ENCODE peak calls at places on chromosomes 4 and X, in seven cellular contexts. R, A, V, I, P, W and H are unnamed samples.

GRCh38 chr4:46323891-46324290 is 66.0 kb downstream of the GABRA2 start:
- DNase-seq in R (no peak), A (no peak), V (no peak), I (no peak), P (no peak), W (no peak), H (no peak)

GRCh38 chr4:38144029-38144428 is 183.8 kb downstream of the PTTG2 start:
- DNase-seq in R (no peak), A (no peak), V (no peak), I (peak), P (no peak), W (no peak), H (no peak)

GRCh38 chrX:109036624-109037023 is 300.3 kb upstream of the IRS4 start:
- DNase-seq in R (no peak), A (no peak), V (no peak), I (no peak), P (no peak), W (no peak), H (no peak)

GRCh38 chr4:147546341-147546740 is 65.4 kb downstream of the EDNRA start:
- DNase-seq in R (no peak), A (no peak), V (no peak), I (peak), P (peak), W (peak), H (peak)

GRCh38 chrX:41333744-41333993 is 293 bp upstream of the DDX3X start:
- DNase-seq in R (no peak), A (peak), V (no peak), I (peak), P (peak), W (peak), H (peak)

GRCh38 chrX:42519666-42520231 is 258.2 kb downstream of the PPP1R2C start:
- DNase-seq in R (no peak), A (no peak), V (no peak), I (peak), P (no peak), W (peak), H (peak)

GRCh38 chr4:145351922-145352321 is 129.7 kb upstream of the SMAD1 start:
- DNase-seq in R (no peak), A (no peak), V (no peak), I (no peak), P (no peak), W (no peak), H (no peak)

GRCh38 chrX:14564058-14564457 is 34.7 kb downstream of the GLRA2 start:
- DNase-seq in R (no peak), A (no peak), V (no peak), I (no peak), P (no peak), W (no peak), H (no peak)

GRCh38 chr4:177802149-177802548 is 359.9 kb upstream of the AGA start:
- DNase-seq in R (no peak), A (no peak), V (no peak), I (no peak), P (no peak), W (no peak), H (no peak)

GRCh38 chr4:67929447-67929846 is 33.8 kb downstream of the TMPRSS11A start:
- DNase-seq in R (no peak), A (no peak), V (no peak), I (peak), P (peak), W (no peak), H (peak)

GRCh38 chr4:164596318-164596878 is 157.5 kb upstream of the SMIM31 start:
- DNase-seq in R (no peak), A (no peak), V (peak), I (no peak), P (no peak), W (no peak), H (no peak)

GRCh38 chr4:171334549-171334948 is 478.7 kb upstream of the GALNTL6 start:
- DNase-seq in R (no peak), A (no peak), V (no peak), I (no peak), P (no peak), W (no peak), H (no peak)

GRCh38 chr4:40195182-40196177 is 1.4 kb upstream of the RHOH start:
- DNase-seq in R (no peak), A (no peak), V (no peak), I (no peak), P (no peak), W (no peak), H (no peak)

GRCh38 chr4:168511780-168512467 is 15.1 kb downstream of the PALLD start:
- DNase-seq in R (peak), A (no peak), V (no peak), I (no peak), P (no peak), W (no peak), H (no peak)

GRCh38 chrX:109537324-109537665 is 651 bp downstream of the NXT2 start:
- DNase-seq in R (no peak), A (peak), V (peak), I (peak), P (peak), W (peak), H (peak)

GRCh38 chr4:169229571-169230028 is 41.2 kb downstream of the SH3RF1 start:
- DNase-seq in R (no peak), A (peak), V (no peak), I (peak), P (no peak), W (peak), H (peak)

GRCh38 chrX:139759637-139760036 is 51.7 kb upstream of the MCF2 start:
- DNase-seq in R (no peak), A (no peak), V (peak), I (peak), P (no peak), W (no peak), H (peak)

GRCh38 chrX:54640721-54641120 is 110.7 kb downstream of the GNL3L start:
- DNase-seq in R (no peak), A (no peak), V (no peak), I (no peak), P (no peak), W (no peak), H (peak)

GRCh38 chr4:41216294-41217019 is 2.1 kb upstream of the APBB2 start:
- DNase-seq in R (peak), A (peak), V (peak), I (peak), P (no peak), W (no peak), H (peak)

GRCh38 chrX:19865567-19866363 is 21.6 kb downstream of the SH3KBP1 start:
- DNase-seq in R (no peak), A (peak), V (no peak), I (no peak), P (no peak), W (no peak), H (no peak)

GRCh38 chr4:151948351-151949016 is 187.7 kb upstream of the GATB start:
- DNase-seq in R (no peak), A (no peak), V (no peak), I (peak), P (no peak), W (peak), H (peak)

GRCh38 chrX:129115104-129115503 is 408.2 kb downstream of the SMARCA1 start:
- DNase-seq in R (no peak), A (no peak), V (peak), I (peak), P (no peak), W (no peak), H (no peak)

GRCh38 chr4:158356331-158356730 is 146.0 kb downstream of the TMEM144 start:
- DNase-seq in R (no peak), A (no peak), V (no peak), I (no peak), P (no peak), W (no peak), H (no peak)

GRCh38 chr4:7170012-7170411 is 22.3 kb upstream of the SORCS2 start:
- DNase-seq in R (no peak), A (no peak), V (no peak), I (no peak), P (no peak), W (no peak), H (no peak)

GRCh38 chr4:8058031-8058479 is 100.6 kb downstream of the ABLIM2 start:
- DNase-seq in R (no peak), A (no peak), V (no peak), I (no peak), P (no peak), W (no peak), H (no peak)

GRCh38 chr4:21097026-21097425 is 396.8 kb downstream of the PACRGL start:
- DNase-seq in R (no peak), A (no peak), V (no peak), I (no peak), P (no peak), W (no peak), H (peak)

GRCh38 chr4:83629945-83630684 is 94.2 kb downstream of the GPAT3 start:
- DNase-seq in R (no peak), A (peak), V (no peak), I (peak), P (no peak), W (no peak), H (peak)

GRCh38 chr4:26568446-26568994 is 15.4 kb upstream of the TBC1D19 start:
- DNase-seq in R (no peak), A (no peak), V (no peak), I (peak), P (peak), W (peak), H (peak)

GRCh38 chrX:106707771-106708454 is 18.6 kb upstream of the RNF128 start:
- DNase-seq in R (no peak), A (no peak), V (no peak), I (peak), P (peak), W (peak), H (peak)

GRCh38 chr4:119629142-119629471 is 503 bp upstream of the PDE5A start:
- DNase-seq in R (no peak), A (no peak), V (no peak), I (no peak), P (no peak), W (no peak), H (no peak)

GRCh38 chrX:154539077-154539476 is 7.6 kb downstream of the G6PD start:
- DNase-seq in R (no peak), A (no peak), V (no peak), I (no peak), P (no peak), W (no peak), H (no peak)

GRCh38 chr4:83833920-83834319 is 298.0 kb downstream of the GPAT3 start:
- DNase-seq in R (no peak), A (no peak), V (no peak), I (no peak), P (no peak), W (no peak), H (no peak)

GRCh38 chr4:174352405-174352804 is 68.7 kb downstream of the CEP44 start:
- DNase-seq in R (no peak), A (no peak), V (no peak), I (no peak), P (no peak), W (no peak), H (no peak)

GRCh38 chrX:72126539-72127140 is 5.1 kb downstream of the RTL5 start:
- DNase-seq in R (peak), A (peak), V (peak), I (peak), P (peak), W (peak), H (peak)

GRCh38 chr4:169815606-169816005 is 57.9 kb upstream of the HPF1 start:
- DNase-seq in R (no peak), A (no peak), V (no peak), I (peak), P (peak), W (no peak), H (peak)

GRCh38 chrX:21946925-21947641 is 6.6 kb downstream of the SMS start:
- DNase-seq in R (no peak), A (no peak), V (no peak), I (peak), P (no peak), W (no peak), H (peak)

GRCh38 chr4:73762409-73762808 is 22.0 kb downstream of the CXCL8 start:
- DNase-seq in R (no peak), A (no peak), V (no peak), I (no peak), P (no peak), W (no peak), H (no peak)

GRCh38 chr4:87007345-87008181 is 72.8 kb downstream of the AFF1 start:
- DNase-seq in R (peak), A (peak), V (peak), I (peak), P (no peak), W (no peak), H (peak)

GRCh38 chr4:167775374-167775773 is 317.0 kb upstream of the ANXA10 start:
- DNase-seq in R (no peak), A (no peak), V (no peak), I (peak), P (peak), W (no peak), H (peak)

GRCh38 chrX:6291444-6291843 is 62.8 kb upstream of the NLGN4X start:
- DNase-seq in R (no peak), A (no peak), V (no peak), I (no peak), P (no peak), W (no peak), H (no peak)

GRCh38 chrX:6293716-6294115 is 65.0 kb upstream of the NLGN4X start:
- DNase-seq in R (no peak), A (no peak), V (no peak), I (no peak), P (no peak), W (no peak), H (no peak)

GRCh38 chrX:6292599-6292998 is 63.9 kb upstream of the NLGN4X start:
- DNase-seq in R (no peak), A (no peak), V (no peak), I (no peak), P (no peak), W (no peak), H (no peak)
- TF ChIP-seq CTCF in R (no peak), A (no peak), V (no peak), I (no peak), P (no peak), W (no peak), H (no peak)

DNA sequence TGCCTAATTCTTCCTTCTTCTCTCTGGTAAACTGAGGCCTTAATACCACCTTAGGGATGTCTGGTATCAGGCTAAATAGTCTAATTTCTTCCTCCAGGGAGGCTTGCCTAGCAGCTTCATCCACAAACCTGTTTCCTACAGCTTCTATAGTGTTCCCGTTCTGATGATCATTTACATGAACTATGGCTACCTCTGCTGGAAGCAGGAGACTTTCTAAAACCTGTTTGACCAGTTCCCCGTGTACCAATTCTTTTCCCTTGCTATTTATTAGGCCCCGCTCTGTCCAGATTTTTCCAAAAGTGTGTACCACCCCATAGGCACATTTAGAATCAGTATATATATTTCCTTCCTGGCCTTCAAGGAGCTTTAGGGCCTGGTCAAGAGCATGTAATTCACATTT is 5.8 kb upstream of the USP38 start:
- DNase-seq in R (no peak), A (no peak), V (no peak), I (no peak), P (no peak), W (no peak), H (no peak)
- TF ChIP-seq CTCF in R (no peak), A (no peak), V (no peak), I (no peak), P (no peak), W (no peak), H (no peak)

GRCh38 chrX:8845060-8845459 is 43.9 kb upstream of the FAM9A start:
- DNase-seq in R (no peak), A (no peak), V (no peak), I (peak), P (no peak), W (no peak), H (peak)
- TF ChIP-seq CTCF in R (no peak), A (no peak), V (no peak), I (peak), P (no peak), W (peak), H (peak)

DNA sequence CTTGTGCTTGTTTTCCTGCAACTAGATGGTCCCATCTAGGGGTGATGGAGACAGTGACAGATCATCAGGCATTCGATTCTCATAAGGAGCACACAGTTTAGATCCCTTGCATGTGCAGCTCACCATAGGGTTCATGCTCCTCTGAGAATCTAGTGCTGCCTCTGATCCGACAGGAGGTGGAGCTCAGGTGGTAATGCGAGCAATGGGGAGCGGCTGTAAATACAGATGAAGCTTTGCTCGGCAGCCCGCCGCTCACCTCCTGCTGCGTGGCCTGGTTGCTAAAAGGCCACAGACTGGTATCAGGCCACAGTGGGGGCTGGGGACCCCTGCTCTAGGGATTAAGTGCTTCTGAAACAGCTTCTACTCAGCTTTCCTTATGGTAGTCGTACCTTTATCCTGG is 28.5 kb upstream of the CCDC110 start:
- DNase-seq in R (no peak), A (no peak), V (no peak), I (no peak), P (no peak), W (no peak), H (no peak)
- TF ChIP-seq CTCF in R (no peak), A (no peak), V (no peak), I (no peak), P (no peak), W (no peak), H (no peak)

GRCh38 chr4:137417676-137418075 is 114.6 kb downstream of the PCDH18 start:
- DNase-seq in R (no peak), A (no peak), V (no peak), I (peak), P (no peak), W (no peak), H (peak)

GRCh38 chr4:137421796-137422195 is 110.5 kb downstream of the PCDH18 start:
- DNase-seq in R (no peak), A (no peak), V (no peak), I (peak), P (no peak), W (peak), H (peak)

GRCh38 chr4:137422666-137423065 is 109.6 kb downstream of the PCDH18 start:
- DNase-seq in R (no peak), A (no peak), V (no peak), I (no peak), P (no peak), W (no peak), H (no peak)

GRCh38 chr4:137425281-137425680 is 107.0 kb downstream of the PCDH18 start:
- DNase-seq in R (no peak), A (no peak), V (no peak), I (no peak), P (no peak), W (no peak), H (no peak)

GRCh38 chr4:137420901-137421384 is 111.4 kb downstream of the PCDH18 start:
- DNase-seq in R (no peak), A (no peak), V (no peak), I (no peak), P (no peak), W (no peak), H (no peak)
- TF ChIP-seq CTCF in R (no peak), A (no peak), V (no peak), I (no peak), P (no peak), W (no peak), H (no peak)